ENCODE peak calls at places on chromosomes 5 and 9, in nine cellular contexts. One of them, this sample, is unnamed.

GRCh38 chr9:7259544-7260241 is 501.9 kb downstream of the KDM4C start:
- DNase-seq in right atrium auricular region: no peak
- DNase-seq in Karpas-422: peak; percentile 43
- DNase-seq in AG04450: no peak
- DNase-seq in fibroblast of lung: no peak
- DNase-seq in mesenchymal stem cell: no peak
- DNase-seq in gastrocnemius medialis: no peak
- DNase-seq in aorta: no peak
- DNase-seq in GM23248: no peak
- DNase-seq in this sample: no peak

GRCh38 chr5:32170303-32171170 is 3.6 kb downstream of the GOLPH3 start:
- DNase-seq in right atrium auricular region: peak; percentile 30
- DNase-seq in Karpas-422: no peak
- DNase-seq in AG04450: peak; percentile 87
- DNase-seq in fibroblast of lung: peak; percentile 96
- DNase-seq in mesenchymal stem cell: peak; percentile 46
- DNase-seq in gastrocnemius medialis: no peak
- DNase-seq in aorta: no peak
- DNase-seq in GM23248: peak; percentile 89
- DNase-seq in this sample: peak; percentile 52

GRCh38 chr9:123954921-123955320 is 25.0 kb upstream of the DENND1A start:
- DNase-seq in right atrium auricular region: no peak
- DNase-seq in Karpas-422: no peak
- DNase-seq in AG04450: no peak
- DNase-seq in fibroblast of lung: peak; percentile 60
- DNase-seq in mesenchymal stem cell: peak; percentile 27
- DNase-seq in gastrocnemius medialis: no peak
- DNase-seq in aorta: no peak
- DNase-seq in GM23248: peak; percentile 72
- DNase-seq in this sample: no peak

GRCh38 chr5:176647870-176648466 is 684 bp downstream of the TSPAN17 start:
- DNase-seq in right atrium auricular region: no peak
- DNase-seq in Karpas-422: no peak
- DNase-seq in AG04450: no peak
- DNase-seq in fibroblast of lung: no peak
- DNase-seq in mesenchymal stem cell: peak; percentile 29
- DNase-seq in gastrocnemius medialis: peak; percentile 11
- DNase-seq in aorta: peak; percentile 89
- DNase-seq in GM23248: peak; percentile 47
- DNase-seq in this sample: no peak

GRCh38 chr9:91716815-91717214 is 233.2 kb downstream of the ROR2 start:
- DNase-seq in right atrium auricular region: no peak
- DNase-seq in Karpas-422: no peak
- DNase-seq in AG04450: no peak
- DNase-seq in fibroblast of lung: no peak
- DNase-seq in mesenchymal stem cell: no peak
- DNase-seq in gastrocnemius medialis: no peak
- DNase-seq in aorta: no peak
- DNase-seq in GM23248: no peak
- DNase-seq in this sample: no peak

GRCh38 chr5:80220268-80220897 is 35.5 kb downstream of the SERINC5 start:
- DNase-seq in right atrium auricular region: no peak
- DNase-seq in Karpas-422: no peak
- DNase-seq in AG04450: no peak
- DNase-seq in fibroblast of lung: no peak
- DNase-seq in mesenchymal stem cell: no peak
- DNase-seq in gastrocnemius medialis: no peak
- DNase-seq in aorta: no peak
- DNase-seq in GM23248: no peak
- DNase-seq in this sample: no peak

GRCh38 chr9:19816769-19817168 is 27.9 kb upstream of the SLC24A2 start:
- DNase-seq in right atrium auricular region: no peak
- DNase-seq in Karpas-422: no peak
- DNase-seq in AG04450: no peak
- DNase-seq in fibroblast of lung: no peak
- DNase-seq in mesenchymal stem cell: no peak
- DNase-seq in gastrocnemius medialis: no peak
- DNase-seq in aorta: no peak
- DNase-seq in GM23248: no peak
- DNase-seq in this sample: no peak

GRCh38 chr9:28961625-28962024 is 1388.3 kb upstream of the C9orf72 start:
- DNase-seq in right atrium auricular region: no peak
- DNase-seq in Karpas-422: no peak
- DNase-seq in AG04450: no peak
- DNase-seq in fibroblast of lung: no peak
- DNase-seq in mesenchymal stem cell: no peak
- DNase-seq in gastrocnemius medialis: no peak
- DNase-seq in aorta: no peak
- DNase-seq in GM23248: no peak
- DNase-seq in this sample: no peak

GRCh38 chr5:148725675-148726074 is 71.3 kb upstream of the HTR4 start:
- DNase-seq in right atrium auricular region: no peak
- DNase-seq in Karpas-422: no peak
- DNase-seq in AG04450: no peak
- DNase-seq in fibroblast of lung: no peak
- DNase-seq in mesenchymal stem cell: no peak
- DNase-seq in gastrocnemius medialis: no peak
- DNase-seq in aorta: no peak
- DNase-seq in GM23248: no peak
- DNase-seq in this sample: no peak

GRCh38 chr5:169649486-169649885 is 12.4 kb downstream of the DOCK2 start:
- DNase-seq in right atrium auricular region: no peak
- DNase-seq in Karpas-422: no peak
- DNase-seq in AG04450: no peak
- DNase-seq in fibroblast of lung: no peak
- DNase-seq in mesenchymal stem cell: peak; percentile 13
- DNase-seq in gastrocnemius medialis: no peak
- DNase-seq in aorta: no peak
- DNase-seq in GM23248: peak; percentile 28
- DNase-seq in this sample: no peak

GRCh38 chr5:176391999-176392398 is 3.4 kb downstream of the HIGD2A start:
- DNase-seq in right atrium auricular region: no peak
- DNase-seq in Karpas-422: no peak
- DNase-seq in AG04450: no peak
- DNase-seq in fibroblast of lung: no peak
- DNase-seq in mesenchymal stem cell: no peak
- DNase-seq in gastrocnemius medialis: no peak
- DNase-seq in aorta: peak; percentile 11
- DNase-seq in GM23248: no peak
- DNase-seq in this sample: no peak

GRCh38 chr5:27266184-27266583 is 227.8 kb upstream of the CDH9 start:
- DNase-seq in right atrium auricular region: no peak
- DNase-seq in Karpas-422: no peak
- DNase-seq in AG04450: no peak
- DNase-seq in fibroblast of lung: peak; percentile 28
- DNase-seq in mesenchymal stem cell: peak; percentile 56
- DNase-seq in gastrocnemius medialis: no peak
- DNase-seq in aorta: no peak
- DNase-seq in GM23248: no peak
- DNase-seq in this sample: no peak

GRCh38 chr5:110681109-110681508 is 45.4 kb downstream of the TMEM232 start:
- DNase-seq in right atrium auricular region: no peak
- DNase-seq in Karpas-422: no peak
- DNase-seq in AG04450: no peak
- DNase-seq in fibroblast of lung: no peak
- DNase-seq in mesenchymal stem cell: no peak
- DNase-seq in gastrocnemius medialis: no peak
- DNase-seq in aorta: no peak
- DNase-seq in GM23248: no peak
- DNase-seq in this sample: no peak

GRCh38 chr5:117266237-117266725 is 691.7 kb upstream of the SEMA6A start:
- DNase-seq in right atrium auricular region: no peak
- DNase-seq in Karpas-422: no peak
- DNase-seq in AG04450: no peak
- DNase-seq in fibroblast of lung: peak; percentile 10
- DNase-seq in mesenchymal stem cell: no peak
- DNase-seq in gastrocnemius medialis: no peak
- DNase-seq in aorta: no peak
- DNase-seq in GM23248: no peak
- DNase-seq in this sample: no peak

GRCh38 chr9:84862786-84863185 is 193.3 kb downstream of the NTRK2 start:
- DNase-seq in right atrium auricular region: no peak
- DNase-seq in Karpas-422: no peak
- DNase-seq in AG04450: no peak
- DNase-seq in fibroblast of lung: peak; percentile 4
- DNase-seq in mesenchymal stem cell: peak; percentile 67
- DNase-seq in gastrocnemius medialis: no peak
- DNase-seq in aorta: peak; percentile 79
- DNase-seq in GM23248: peak; percentile 81
- DNase-seq in this sample: peak; percentile 63

GRCh38 chr5:55603947-55604346 is 69.2 kb upstream of the PLPP1 start:
- DNase-seq in right atrium auricular region: peak; percentile 57
- DNase-seq in Karpas-422: peak; percentile 67
- DNase-seq in AG04450: no peak
- DNase-seq in fibroblast of lung: peak; percentile 78
- DNase-seq in mesenchymal stem cell: no peak
- DNase-seq in gastrocnemius medialis: no peak
- DNase-seq in aorta: no peak
- DNase-seq in GM23248: peak; percentile 77
- DNase-seq in this sample: no peak

GRCh38 chr5:151092750-151093149 is 11.9 kb upstream of the TNIP1 start:
- DNase-seq in right atrium auricular region: no peak
- DNase-seq in Karpas-422: no peak
- DNase-seq in AG04450: no peak
- DNase-seq in fibroblast of lung: peak; percentile 72
- DNase-seq in mesenchymal stem cell: peak; percentile 88
- DNase-seq in gastrocnemius medialis: peak; percentile 81
- DNase-seq in aorta: no peak
- DNase-seq in GM23248: peak; percentile 92
- DNase-seq in this sample: no peak

GRCh38 chr5:151523335-151523734 is 67.8 kb downstream of the FAT2 start:
- DNase-seq in right atrium auricular region: no peak
- DNase-seq in Karpas-422: peak; percentile 85
- DNase-seq in AG04450: no peak
- DNase-seq in fibroblast of lung: peak; percentile 36
- DNase-seq in mesenchymal stem cell: peak; percentile 39
- DNase-seq in gastrocnemius medialis: no peak
- DNase-seq in aorta: no peak
- DNase-seq in GM23248: peak; percentile 75
- DNase-seq in this sample: no peak

GRCh38 chr5:87127956-87128687 is 139.6 kb upstream of the RASA1 start:
- DNase-seq in right atrium auricular region: no peak
- DNase-seq in Karpas-422: no peak
- DNase-seq in AG04450: no peak
- DNase-seq in fibroblast of lung: no peak
- DNase-seq in mesenchymal stem cell: no peak
- DNase-seq in gastrocnemius medialis: no peak
- DNase-seq in aorta: no peak
- DNase-seq in GM23248: peak; percentile 64
- DNase-seq in this sample: no peak

GRCh38 chr9:13992136-13992798 is 321.7 kb downstream of the NFIB start:
- DNase-seq in right atrium auricular region: no peak
- DNase-seq in Karpas-422: no peak
- DNase-seq in AG04450: no peak
- DNase-seq in fibroblast of lung: no peak
- DNase-seq in mesenchymal stem cell: no peak
- DNase-seq in gastrocnemius medialis: no peak
- DNase-seq in aorta: no peak
- DNase-seq in GM23248: peak; percentile 11
- DNase-seq in this sample: no peak

GRCh38 chr5:95620870-95621838 is 1.3 kb downstream of the GPR150 start:
- DNase-seq in right atrium auricular region: no peak
- DNase-seq in Karpas-422: no peak
- DNase-seq in AG04450: no peak
- DNase-seq in fibroblast of lung: no peak
- DNase-seq in mesenchymal stem cell: peak; percentile 43
- DNase-seq in gastrocnemius medialis: no peak
- DNase-seq in aorta: peak; percentile 81
- DNase-seq in GM23248: peak; percentile 65
- DNase-seq in this sample: no peak

GRCh38 chr5:38557792-38558191 is 1.3 kb upstream of the LIFR start:
- DNase-seq in right atrium auricular region: no peak
- DNase-seq in Karpas-422: no peak
- DNase-seq in AG04450: no peak
- DNase-seq in fibroblast of lung: no peak
- DNase-seq in mesenchymal stem cell: no peak
- DNase-seq in gastrocnemius medialis: no peak
- DNase-seq in aorta: no peak
- DNase-seq in GM23248: no peak
- DNase-seq in this sample: no peak

GRCh38 chr5:64502181-64502580 is 3.6 kb upstream of the RGS7BP start:
- DNase-seq in right atrium auricular region: no peak
- DNase-seq in Karpas-422: no peak
- DNase-seq in AG04450: no peak
- DNase-seq in fibroblast of lung: no peak
- DNase-seq in mesenchymal stem cell: no peak
- DNase-seq in gastrocnemius medialis: no peak
- DNase-seq in aorta: no peak
- DNase-seq in GM23248: no peak
- DNase-seq in this sample: no peak

GRCh38 chr9:121283856-121284732 is 16.1 kb downstream of the GSN start:
- DNase-seq in right atrium auricular region: no peak
- DNase-seq in Karpas-422: no peak
- DNase-seq in AG04450: no peak
- DNase-seq in fibroblast of lung: no peak
- DNase-seq in mesenchymal stem cell: no peak
- DNase-seq in gastrocnemius medialis: no peak
- DNase-seq in aorta: no peak
- DNase-seq in GM23248: no peak
- DNase-seq in this sample: no peak
- H3K27me3 ChIP-seq in right atrium auricular region: no peaks in the 10 kb centered on the region
- H3K27me3 ChIP-seq in Karpas-422: no peaks in the 10 kb centered on the region
- H3K27me3 ChIP-seq in AG04450: no peaks in the 10 kb centered on the region
- H3K27me3 ChIP-seq in fibroblast of lung: no peaks in the 10 kb centered on the region
- H3K27me3 ChIP-seq in mesenchymal stem cell: no peaks in the 10 kb centered on the region
- H3K27me3 ChIP-seq in gastrocnemius medialis: no peaks in the 10 kb centered on the region
- H3K27me3 ChIP-seq in aorta: no peaks in the 10 kb centered on the region
- H3K27me3 ChIP-seq in GM23248: no peaks in the 10 kb centered on the region
- H3K27me3 ChIP-seq in this sample: no peaks in the 10 kb centered on the region

GRCh38 chr5:115962239-115962564 is at the start of gene LVRN:
- DNase-seq in right atrium auricular region: no peak
- DNase-seq in Karpas-422: no peak
- DNase-seq in AG04450: no peak
- DNase-seq in fibroblast of lung: no peak
- DNase-seq in mesenchymal stem cell: no peak
- DNase-seq in gastrocnemius medialis: no peak
- DNase-seq in aorta: no peak
- DNase-seq in GM23248: no peak
- DNase-seq in this sample: no peak
- H3K4me3 ChIP-seq in right atrium auricular region: peak within 1 kb of the TSS; percentile 26
- H3K4me3 ChIP-seq in Karpas-422: no peak within 1 kb of the TSS
- H3K4me3 ChIP-seq in AG04450: peak within 1 kb of the TSS; percentile 40
- H3K4me3 ChIP-seq in fibroblast of lung: peak within 1 kb of the TSS; percentile 12
- H3K4me3 ChIP-seq in mesenchymal stem cell: peak within 1 kb of the TSS; percentile 55
- H3K4me3 ChIP-seq in gastrocnemius medialis: peak within 1 kb of the TSS; percentile 42
- H3K4me3 ChIP-seq in aorta: peak within 1 kb of the TSS; percentile 9
- H3K4me3 ChIP-seq in GM23248: peak within 1 kb of the TSS; percentile 68
- H3K4me3 ChIP-seq in this sample: peak within 1 kb of the TSS; percentile 21

GRCh38 chr5:52603742-52604141 is 184.0 kb upstream of the ITGA1 start:
- DNase-seq in right atrium auricular region: no peak
- DNase-seq in Karpas-422: no peak
- DNase-seq in AG04450: no peak
- DNase-seq in fibroblast of lung: no peak
- DNase-seq in mesenchymal stem cell: no peak
- DNase-seq in gastrocnemius medialis: no peak
- DNase-seq in aorta: no peak
- DNase-seq in GM23248: no peak
- DNase-seq in this sample: no peak
- H3K27me3 ChIP-seq in right atrium auricular region: no peaks in the 10 kb centered on the region
- H3K27me3 ChIP-seq in Karpas-422: no peaks in the 10 kb centered on the region
- H3K27me3 ChIP-seq in AG04450: no peaks in the 10 kb centered on the region
- H3K27me3 ChIP-seq in fibroblast of lung: no peaks in the 10 kb centered on the region
- H3K27me3 ChIP-seq in mesenchymal stem cell: no peaks in the 10 kb centered on the region
- H3K27me3 ChIP-seq in gastrocnemius medialis: no peaks in the 10 kb centered on the region
- H3K27me3 ChIP-seq in aorta: no peaks in the 10 kb centered on the region
- H3K27me3 ChIP-seq in GM23248: peaks cover 4% of the 10 kb centered on the region
- H3K27me3 ChIP-seq in this sample: peaks cover 1% of the 10 kb centered on the region

GRCh38 chr5:158816306-158816705 is 283.4 kb downstream of the EBF1 start:
- DNase-seq in right atrium auricular region: no peak
- DNase-seq in Karpas-422: no peak
- DNase-seq in AG04450: no peak
- DNase-seq in fibroblast of lung: no peak
- DNase-seq in mesenchymal stem cell: no peak
- DNase-seq in gastrocnemius medialis: no peak
- DNase-seq in aorta: no peak
- DNase-seq in GM23248: no peak
- DNase-seq in this sample: no peak
- H3K4me3 ChIP-seq in right atrium auricular region: no peak overlapping the region
- H3K4me3 ChIP-seq in Karpas-422: no peak overlapping the region
- H3K4me3 ChIP-seq in AG04450: no peak overlapping the region
- H3K4me3 ChIP-seq in fibroblast of lung: no peak overlapping the region
- H3K4me3 ChIP-seq in mesenchymal stem cell: no peak overlapping the region
- H3K4me3 ChIP-seq in gastrocnemius medialis: no peak overlapping the region
- H3K4me3 ChIP-seq in aorta: no peak overlapping the region
- H3K4me3 ChIP-seq in GM23248: no peak overlapping the region
- H3K4me3 ChIP-seq in this sample: no peak overlapping the region